ENCODE peak calls at places on chromosomes 5 and 9, in six cellular contexts. Z is GM23248; E is upper lobe of right lung; X is sigmoid colon; V is CD8-positive, alpha-beta T cell; B is CD8-positive, alpha-beta memory T cell. R is an unnamed sample. For H3K4me1 and H3K36me3, the result is how much of the 10 kb centered on the place peaks cover.

GRCh38 chr5:142830241-142831018 is 60.3 kb downstream of the ARHGAP26 start:
- DNase-seq in B (no peak), E (no peak), X (no peak), Z (peak), V (no peak), R (no peak)

GRCh38 chr5:132753135-132753987 is 6.1 kb downstream of the CCNI2 start:
- DNase-seq in V (no peak), B (no peak), Z (no peak), E (no peak), X (peak), R (peak)

GRCh38 chr9:107504585-107505455 is 15.3 kb upstream of the KLF4 start:
- DNase-seq in V (no peak), X (no peak), B (no peak), Z (peak), E (no peak), R (peak)

GRCh38 chr5:140044041-140044440 is 942 bp upstream of the NRG2 start:
- DNase-seq in Z (peak), X (no peak), E (no peak), B (no peak), V (no peak), R (no peak)

GRCh38 chr5:164002214-164002613 is 496.8 kb downstream of the MAT2B start:
- DNase-seq in Z (no peak), X (no peak), E (no peak), V (no peak), B (no peak), R (no peak)

GRCh38 chr9:77534376-77535057 is 113.6 kb downstream of the GNA14 start:
- DNase-seq in Z (no peak), V (no peak), B (no peak), E (no peak), X (no peak), R (no peak)

GRCh38 chr5:14181299-14181968 is 38.3 kb downstream of the TRIO start:
- DNase-seq in E (no peak), Z (no peak), B (no peak), X (no peak), V (no peak), R (no peak)

GRCh38 chr5:140988036-140988997 is 22.0 kb downstream of the PCDHAC2 start:
- DNase-seq in B (no peak), V (no peak), E (peak), Z (no peak), X (no peak), R (no peak)

GRCh38 chr9:137316012-137316981 is 14.2 kb upstream of the NRARP start:
- DNase-seq in V (no peak), Z (peak), X (peak), B (no peak), E (peak), R (peak)

GRCh38 chr9:31275419-31275818 is 1109.0 kb upstream of the ACO1 start:
- DNase-seq in X (no peak), E (no peak), Z (no peak), B (no peak), V (no peak), R (no peak)

GRCh38 chr5:134851307-134851923 is 5.6 kb downstream of the C5orf24 start:
- DNase-seq in E (no peak), V (no peak), Z (peak), B (no peak), X (no peak), R (peak)

GRCh38 chr9:83384214-83384613 is 154.0 kb downstream of the FRMD3 start:
- DNase-seq in E (no peak), B (no peak), V (no peak), X (no peak), Z (no peak), R (no peak)

GRCh38 chr9:112032733-112033132 is 136.1 kb downstream of the UGCG start:
- DNase-seq in Z (peak), V (no peak), B (no peak), E (no peak), X (no peak), R (peak)

GRCh38 chr9:38277601-38278200 is 114.8 kb upstream of the ALDH1B1 start:
- DNase-seq in Z (peak), E (no peak), X (no peak), B (no peak), V (no peak), R (no peak)

GRCh38 chr5:73768-74502 is 18.0 kb upstream of the PLEKHG4B start:
- DNase-seq in E (no peak), X (no peak), Z (no peak), V (no peak), B (no peak), R (no peak)

GRCh38 chr5:147611483-147611882 is 101.6 kb upstream of the DPYSL3 start:
- DNase-seq in X (no peak), E (no peak), V (no peak), Z (no peak), B (no peak), R (no peak)

GRCh38 chr9:15738011-15738410 is 185.2 kb downstream of the CCDC171 start:
- DNase-seq in Z (peak), X (no peak), V (no peak), E (no peak), B (no peak), R (no peak)

GRCh38 chr5:41876678-41877077 is 6.5 kb upstream of the OXCT1 start:
- DNase-seq in Z (no peak), E (no peak), X (no peak), B (no peak), V (no peak), R (no peak)

GRCh38 chr5:113487779-113488644 is at the start of gene MCC:
- DNase-seq in Z (peak), B (peak), X (peak), V (no peak), E (peak), R (peak)

GRCh38 chr5:177389368-177390169 is 5.3 kb downstream of the SLC34A1 start:
- DNase-seq in X (no peak), Z (peak), V (peak), B (peak), E (no peak), R (peak)

GRCh38 chr5:37812365-37812764 is 27.5 kb downstream of the GDNF start:
- DNase-seq in X (no peak), B (no peak), V (no peak), Z (peak), E (no peak), R (no peak)

GRCh38 chr5:172559004-172559932 is 81.8 kb upstream of the NEURL1B start:
- DNase-seq in E (no peak), V (no peak), X (peak), B (no peak), Z (peak), R (peak)

GRCh38 chr9:137447722-137448568 is 6.8 kb upstream of the ENTPD8 start:
- DNase-seq in V (no peak), B (no peak), X (no peak), Z (no peak), E (no peak), R (no peak)

GRCh38 chr9:99115947-99116543 is 11.1 kb downstream of the TGFBR1 start:
- DNase-seq in B (no peak), V (no peak), X (no peak), E (no peak), Z (no peak), R (no peak)
- H3K4me1 ChIP-seq in B (half or more), V (half or more), X (under half), E (half or more), Z (under half), R (under half)

GRCh38 chr9:19379283-19379682 is 753 bp downstream of the RPS6 start:
- DNase-seq in E (no peak), B (no peak), Z (peak), V (peak), X (no peak), R (no peak)
- H3K36me3 ChIP-seq in E (under half), B (under half), Z (half or more), V (under half), X (under half), R (half or more)

GRCh38 chr9:127874301-127875216 is 2.9 kb downstream of the AK1 start:
- DNase-seq in E (no peak), X (peak), B (no peak), V (no peak), Z (peak), R (no peak)

GRCh38 chr9:127876764-127877562 is 512 bp downstream of the AK1 start:
- DNase-seq in Z (peak), V (no peak), B (no peak), E (no peak), X (peak), R (no peak)

GRCh38 chr9:127875306-127875966 is 2.0 kb downstream of the AK1 start:
- DNase-seq in B (no peak), X (peak), Z (peak), E (no peak), V (no peak), R (no peak)

GRCh38 chr9:127877566-127877998 is at the start of gene AK1:
- DNase-seq in V (no peak), Z (peak), X (peak), B (no peak), E (peak), R (peak)

DNA sequence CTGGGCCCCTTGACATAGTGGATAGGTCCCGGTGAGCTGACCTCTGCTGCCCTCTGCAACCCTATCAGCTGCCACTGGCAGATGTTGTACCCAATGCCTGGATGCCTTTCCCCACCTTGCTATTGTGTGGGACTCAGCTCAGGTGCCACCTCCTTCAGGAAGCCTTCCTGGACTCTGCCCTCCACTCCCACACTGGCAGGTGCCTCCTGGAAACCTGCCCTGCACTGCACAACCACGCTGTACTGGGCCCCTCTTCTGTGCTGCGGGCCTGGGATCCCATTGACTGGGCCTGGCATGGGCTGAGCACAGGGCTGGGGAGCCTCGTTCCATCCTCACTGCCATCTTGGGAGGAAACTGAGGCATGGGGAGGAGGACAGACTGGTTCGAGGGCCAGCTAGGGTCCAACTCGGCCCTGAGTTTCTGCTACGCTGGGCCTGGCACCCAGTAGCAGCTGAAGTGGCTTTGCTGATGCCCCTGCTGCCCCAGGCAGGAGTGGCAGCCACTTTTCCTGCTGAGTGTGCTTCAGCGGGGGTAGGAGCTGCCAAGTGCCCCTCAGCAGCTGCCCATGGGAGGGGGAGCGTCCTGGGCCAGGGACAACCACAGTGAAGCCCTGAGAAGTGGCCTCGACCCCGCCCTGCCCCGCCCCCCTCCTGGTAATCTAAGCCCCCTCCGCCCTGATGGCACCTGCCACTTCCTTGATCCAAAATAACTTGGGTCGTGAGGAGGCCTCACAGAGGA is 1.3 kb downstream of the AK1 start:
- DNase-seq in X (no peak), E (peak), V (no peak), Z (no peak), B (no peak), R (no peak)
- H3K4me3 ChIP-seq in X (no peak), E (peak), V (no peak), Z (peak), B (no peak), R (no peak)

GRCh38 chr5:43258116-43258515 is 55.1 kb downstream of the HMGCS1 start:
- DNase-seq in V (no peak), X (no peak), Z (no peak), E (no peak), B (no peak), R (no peak)

GRCh38 chr5:43251754-43252153 is 59.7 kb downstream of the NIM1K start:
- DNase-seq in X (no peak), Z (no peak), V (no peak), B (no peak), E (no peak), R (no peak)

GRCh38 chr5:43255704-43256103 is 57.5 kb downstream of the HMGCS1 start:
- DNase-seq in X (no peak), V (no peak), E (no peak), Z (no peak), B (no peak), R (no peak)

GRCh38 chr5:43256261-43256966 is 56.8 kb downstream of the HMGCS1 start:
- DNase-seq in X (no peak), E (no peak), Z (no peak), B (no peak), V (no peak), R (no peak)
- H3K4me1 ChIP-seq in X (under half), E (under half), Z (under half), B (under half), V (under half), R (under half)

R was measured in SJSA1.